ENCODE peak calls at places on chromosomes 11 and 22, in nine cellular contexts. One of them, this sample, is unnamed.

GRCh38 chr11:72652871-72653615 is 21.2 kb downstream of the PDE2A start:
- DNase-seq in activated CD4-positive, alpha-beta T cell treated with anti-CD3 and anti-CD28 coated beads for 24 hours: no peak
- DNase-seq in lung: no peak
- DNase-seq in fibroblast of lung: no peak
- DNase-seq in T-cell: no peak
- DNase-seq in OCI-LY7: no peak
- DNase-seq in HFFc6: no peak
- DNase-seq in iPS-NIHi11: peak
- DNase-seq in uterus: no peak
- DNase-seq in this sample: no peak

GRCh38 chr11:100730266-100730665 is 43.2 kb downstream of the ARHGAP42 start:
- DNase-seq in activated CD4-positive, alpha-beta T cell treated with anti-CD3 and anti-CD28 coated beads for 24 hours: no peak
- DNase-seq in lung: no peak
- DNase-seq in fibroblast of lung: peak
- DNase-seq in T-cell: no peak
- DNase-seq in OCI-LY7: no peak
- DNase-seq in HFFc6: no peak
- DNase-seq in iPS-NIHi11: no peak
- DNase-seq in uterus: no peak
- DNase-seq in this sample: no peak

GRCh38 chr11:106466441-106467190 is 389.2 kb downstream of the AASDHPPT start:
- DNase-seq in activated CD4-positive, alpha-beta T cell treated with anti-CD3 and anti-CD28 coated beads for 24 hours: no peak
- DNase-seq in lung: no peak
- DNase-seq in fibroblast of lung: peak
- DNase-seq in T-cell: no peak
- DNase-seq in OCI-LY7: no peak
- DNase-seq in HFFc6: peak
- DNase-seq in iPS-NIHi11: no peak
- DNase-seq in uterus: no peak
- DNase-seq in this sample: no peak

GRCh38 chr11:19218801-19219460 is 17.1 kb upstream of the CSRP3 start:
- DNase-seq in activated CD4-positive, alpha-beta T cell treated with anti-CD3 and anti-CD28 coated beads for 24 hours: no peak
- DNase-seq in lung: no peak
- DNase-seq in fibroblast of lung: peak
- DNase-seq in T-cell: no peak
- DNase-seq in OCI-LY7: no peak
- DNase-seq in HFFc6: no peak
- DNase-seq in iPS-NIHi11: peak
- DNase-seq in uterus: no peak
- DNase-seq in this sample: no peak

GRCh38 chr11:1199689-1200610 is 22.9 kb upstream of the MUC5B start:
- DNase-seq in activated CD4-positive, alpha-beta T cell treated with anti-CD3 and anti-CD28 coated beads for 24 hours: no peak
- DNase-seq in lung: no peak
- DNase-seq in fibroblast of lung: no peak
- DNase-seq in T-cell: no peak
- DNase-seq in OCI-LY7: no peak
- DNase-seq in HFFc6: no peak
- DNase-seq in iPS-NIHi11: peak
- DNase-seq in uterus: no peak
- DNase-seq in this sample: no peak

GRCh38 chr11:110200836-110201235 is 95.6 kb downstream of the RDX start:
- DNase-seq in activated CD4-positive, alpha-beta T cell treated with anti-CD3 and anti-CD28 coated beads for 24 hours: no peak
- DNase-seq in lung: no peak
- DNase-seq in fibroblast of lung: no peak
- DNase-seq in T-cell: no peak
- DNase-seq in OCI-LY7: no peak
- DNase-seq in HFFc6: no peak
- DNase-seq in iPS-NIHi11: no peak
- DNase-seq in uterus: no peak
- DNase-seq in this sample: no peak

GRCh38 chr22:37215890-37216289 is 3.6 kb upstream of the SSTR3 start:
- DNase-seq in activated CD4-positive, alpha-beta T cell treated with anti-CD3 and anti-CD28 coated beads for 24 hours: no peak
- DNase-seq in lung: no peak
- DNase-seq in fibroblast of lung: no peak
- DNase-seq in T-cell: no peak
- DNase-seq in OCI-LY7: no peak
- DNase-seq in HFFc6: no peak
- DNase-seq in iPS-NIHi11: no peak
- DNase-seq in uterus: no peak
- DNase-seq in this sample: no peak

GRCh38 chr11:111422494-111423249 is 43.6 kb upstream of the POU2AF1 start:
- DNase-seq in activated CD4-positive, alpha-beta T cell treated with anti-CD3 and anti-CD28 coated beads for 24 hours: peak
- DNase-seq in lung: peak
- DNase-seq in fibroblast of lung: peak
- DNase-seq in T-cell: peak
- DNase-seq in OCI-LY7: peak
- DNase-seq in HFFc6: no peak
- DNase-seq in iPS-NIHi11: peak
- DNase-seq in uterus: peak
- DNase-seq in this sample: no peak

GRCh38 chr11:117506856-117507425 is 179.3 kb downstream of the CEP164 start:
- DNase-seq in activated CD4-positive, alpha-beta T cell treated with anti-CD3 and anti-CD28 coated beads for 24 hours: no peak
- DNase-seq in lung: no peak
- DNase-seq in fibroblast of lung: no peak
- DNase-seq in T-cell: no peak
- DNase-seq in OCI-LY7: no peak
- DNase-seq in HFFc6: no peak
- DNase-seq in iPS-NIHi11: no peak
- DNase-seq in uterus: no peak
- DNase-seq in this sample: no peak

GRCh38 chr22:45090364-45090960 is 73.3 kb upstream of the NUP50 start:
- DNase-seq in activated CD4-positive, alpha-beta T cell treated with anti-CD3 and anti-CD28 coated beads for 24 hours: no peak
- DNase-seq in lung: no peak
- DNase-seq in fibroblast of lung: peak
- DNase-seq in T-cell: no peak
- DNase-seq in OCI-LY7: no peak
- DNase-seq in HFFc6: peak
- DNase-seq in iPS-NIHi11: no peak
- DNase-seq in uterus: no peak
- DNase-seq in this sample: no peak

GRCh38 chr11:34343153-34343552 is 14.7 kb downstream of the ABTB2 start:
- DNase-seq in activated CD4-positive, alpha-beta T cell treated with anti-CD3 and anti-CD28 coated beads for 24 hours: no peak
- DNase-seq in lung: no peak
- DNase-seq in fibroblast of lung: peak
- DNase-seq in T-cell: no peak
- DNase-seq in OCI-LY7: no peak
- DNase-seq in HFFc6: peak
- DNase-seq in iPS-NIHi11: no peak
- DNase-seq in uterus: no peak
- DNase-seq in this sample: no peak

GRCh38 chr11:125156346-125156745 is 8.2 kb upstream of the PKNOX2 start:
- DNase-seq in activated CD4-positive, alpha-beta T cell treated with anti-CD3 and anti-CD28 coated beads for 24 hours: no peak
- DNase-seq in lung: no peak
- DNase-seq in fibroblast of lung: no peak
- DNase-seq in T-cell: no peak
- DNase-seq in OCI-LY7: no peak
- DNase-seq in HFFc6: no peak
- DNase-seq in iPS-NIHi11: no peak
- DNase-seq in uterus: no peak
- DNase-seq in this sample: no peak

GRCh38 chr22:36324414-36324813 is 63.4 kb downstream of the MYH9 start:
- DNase-seq in activated CD4-positive, alpha-beta T cell treated with anti-CD3 and anti-CD28 coated beads for 24 hours: no peak
- DNase-seq in lung: no peak
- DNase-seq in fibroblast of lung: no peak
- DNase-seq in T-cell: no peak
- DNase-seq in OCI-LY7: no peak
- DNase-seq in HFFc6: no peak
- DNase-seq in iPS-NIHi11: no peak
- DNase-seq in uterus: no peak
- DNase-seq in this sample: no peak

GRCh38 chr11:43493431-43493830 is 134.7 kb downstream of the TTC17 start:
- DNase-seq in activated CD4-positive, alpha-beta T cell treated with anti-CD3 and anti-CD28 coated beads for 24 hours: no peak
- DNase-seq in lung: no peak
- DNase-seq in fibroblast of lung: no peak
- DNase-seq in T-cell: no peak
- DNase-seq in OCI-LY7: no peak
- DNase-seq in HFFc6: no peak
- DNase-seq in iPS-NIHi11: no peak
- DNase-seq in uterus: no peak
- DNase-seq in this sample: no peak

GRCh38 chr22:37455896-37456295 is 28.6 kb upstream of the ELFN2 start:
- DNase-seq in activated CD4-positive, alpha-beta T cell treated with anti-CD3 and anti-CD28 coated beads for 24 hours: no peak
- DNase-seq in lung: no peak
- DNase-seq in fibroblast of lung: peak
- DNase-seq in T-cell: no peak
- DNase-seq in OCI-LY7: no peak
- DNase-seq in HFFc6: peak
- DNase-seq in iPS-NIHi11: no peak
- DNase-seq in uterus: no peak
- DNase-seq in this sample: no peak

GRCh38 chr11:59510917-59511589 is at the start of gene OR4D9:
- DNase-seq in activated CD4-positive, alpha-beta T cell treated with anti-CD3 and anti-CD28 coated beads for 24 hours: no peak
- DNase-seq in lung: no peak
- DNase-seq in fibroblast of lung: no peak
- DNase-seq in T-cell: no peak
- DNase-seq in OCI-LY7: no peak
- DNase-seq in HFFc6: no peak
- DNase-seq in iPS-NIHi11: no peak
- DNase-seq in uterus: no peak
- DNase-seq in this sample: no peak

GRCh38 chr11:126766425-126766824 is 234.1 kb downstream of the KIRREL3 start:
- DNase-seq in activated CD4-positive, alpha-beta T cell treated with anti-CD3 and anti-CD28 coated beads for 24 hours: no peak
- DNase-seq in lung: peak
- DNase-seq in fibroblast of lung: no peak
- DNase-seq in T-cell: no peak
- DNase-seq in OCI-LY7: no peak
- DNase-seq in HFFc6: no peak
- DNase-seq in iPS-NIHi11: peak
- DNase-seq in uterus: no peak
- DNase-seq in this sample: no peak

GRCh38 chr11:106917973-106918372 is 100.3 kb downstream of the GUCY1A2 start:
- DNase-seq in activated CD4-positive, alpha-beta T cell treated with anti-CD3 and anti-CD28 coated beads for 24 hours: no peak
- DNase-seq in lung: no peak
- DNase-seq in fibroblast of lung: no peak
- DNase-seq in T-cell: no peak
- DNase-seq in OCI-LY7: peak
- DNase-seq in HFFc6: peak
- DNase-seq in iPS-NIHi11: peak
- DNase-seq in uterus: no peak
- DNase-seq in this sample: no peak

This sample was measured in activated effector memory CD4-positive, alpha-beta T cell treated with Interleukin-2 at 50 U/mL for 16 hours.